ENCODE peak calls at places on chromosome 2, in five cellular contexts. One of them, this sample, is unnamed.

GRCh38 chr2:157880927-157881326 is 4.8 kb upstream of the ACVR1 start:
- DNase-seq in HepG2: no peak
- DNase-seq in GM12878: no peak
- DNase-seq in K562: no peak
- DNase-seq in HCT116: no peak
- DNase-seq in this sample: no peak

GRCh38 chr2:240255165-240255491 is 114.7 kb upstream of the OTOS start:
- DNase-seq in HepG2: no peak
- DNase-seq in HCT116: no peak
- DNase-seq in K562: no peak
- DNase-seq in GM12878: no peak
- DNase-seq in this sample: no peak

GRCh38 chr2:151808258-151809072 is 19.8 kb downstream of the ARL5A start:
- DNase-seq in HepG2: peak
- DNase-seq in HCT116: no peak
- DNase-seq in GM12878: no peak
- DNase-seq in K562: no peak
- DNase-seq in this sample: no peak

GRCh38 chr2:154143105-154143504 is 271.4 kb downstream of the GALNT13 start:
- DNase-seq in GM12878: no peak
- DNase-seq in HepG2: no peak
- DNase-seq in HCT116: no peak
- DNase-seq in K562: no peak
- DNase-seq in this sample: no peak

GRCh38 chr2:14524041-14524802 is 108.3 kb upstream of the LRATD1 start:
- DNase-seq in HepG2: no peak
- DNase-seq in K562: no peak
- DNase-seq in GM12878: no peak
- DNase-seq in HCT116: no peak
- DNase-seq in this sample: no peak

GRCh38 chr2:59463401-59463800 is 1090.1 kb downstream of the BCL11A start:
- DNase-seq in K562: no peak
- DNase-seq in GM12878: no peak
- DNase-seq in HCT116: no peak
- DNase-seq in HepG2: no peak
- DNase-seq in this sample: no peak

GRCh38 chr2:85692039-85692645 is 2.0 kb upstream of the GNLY start:
- DNase-seq in GM12878: no peak
- DNase-seq in HCT116: no peak
- DNase-seq in HepG2: no peak
- DNase-seq in K562: no peak
- DNase-seq in this sample: no peak

GRCh38 chr2:239395524-239395923 is 5.3 kb downstream of the HDAC4 start:
- DNase-seq in K562: no peak
- DNase-seq in HepG2: no peak
- DNase-seq in HCT116: no peak
- DNase-seq in GM12878: no peak
- DNase-seq in this sample: no peak

GRCh38 chr2:175414872-175415487 is 233.5 kb upstream of the ATP5MC3 start:
- DNase-seq in GM12878: no peak
- DNase-seq in K562: peak
- DNase-seq in HCT116: peak
- DNase-seq in HepG2: peak
- DNase-seq in this sample: peak

GRCh38 chr2:175418224-175418843 is 236.8 kb upstream of the ATP5MC3 start:
- DNase-seq in K562: no peak
- DNase-seq in HCT116: no peak
- DNase-seq in GM12878: no peak
- DNase-seq in HepG2: no peak
- DNase-seq in this sample: no peak
- TF ChIP-seq SRF in K562: no peak
- TF ChIP-seq SRF in HCT116: no peak
- TF ChIP-seq SRF in GM12878: no peak
- TF ChIP-seq SRF in HepG2: no peak
- TF ChIP-seq SRF in this sample: no peak

GRCh38 chr2:44163782-44164181 is 4.9 kb upstream of the PPM1B start:
- DNase-seq in K562: no peak
- DNase-seq in HepG2: no peak
- DNase-seq in GM12878: no peak
- DNase-seq in HCT116: no peak
- DNase-seq in this sample: no peak
- TF ChIP-seq SRF in K562: no peak
- TF ChIP-seq SRF in HepG2: no peak
- TF ChIP-seq SRF in GM12878: no peak
- TF ChIP-seq SRF in HCT116: no peak
- TF ChIP-seq SRF in this sample: no peak

DNA sequence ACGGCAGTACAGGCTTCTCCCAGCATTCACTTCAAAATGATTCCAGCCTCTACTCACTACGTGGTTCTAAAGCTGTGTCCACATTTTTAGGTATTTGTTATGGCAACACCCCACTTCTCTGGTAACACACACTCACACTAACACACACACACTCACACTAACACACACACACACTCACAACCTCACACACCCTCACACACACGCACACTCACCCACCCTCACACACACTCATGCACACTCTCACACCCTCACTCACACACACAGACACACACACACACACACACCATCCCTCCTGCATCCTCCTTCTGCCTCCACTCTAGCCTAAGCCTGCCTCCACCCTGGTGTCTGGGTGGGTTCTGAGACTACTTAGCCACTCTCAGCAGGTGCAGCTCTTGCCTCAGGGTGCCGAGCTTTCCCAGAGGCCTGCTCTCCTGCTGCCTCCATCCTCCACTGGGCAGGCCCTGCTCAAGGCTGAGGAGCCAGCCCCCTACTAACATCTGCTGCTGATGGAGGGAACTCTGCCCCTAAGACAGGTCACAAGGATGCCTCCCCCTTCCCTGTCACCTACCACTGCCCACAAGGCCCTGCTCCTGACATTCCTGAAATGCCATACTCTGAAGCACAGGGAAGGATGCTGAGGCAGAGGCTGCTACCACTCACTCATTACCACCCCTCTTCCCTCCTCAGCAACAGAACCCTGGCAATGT is 63.9 kb downstream of the NCAPH start:
- DNase-seq in GM12878: no peak
- DNase-seq in K562: no peak
- DNase-seq in HCT116: no peak
- DNase-seq in HepG2: no peak
- DNase-seq in this sample: no peak
- TF ChIP-seq SRF in GM12878: no peak
- TF ChIP-seq SRF in K562: no peak
- TF ChIP-seq SRF in HCT116: no peak
- TF ChIP-seq SRF in HepG2: no peak
- TF ChIP-seq SRF in this sample: no peak

GRCh38 chr2:236862961-236863728 is 222.5 kb upstream of the COPS8 start:
- DNase-seq in K562: no peak
- DNase-seq in HCT116: no peak
- DNase-seq in HepG2: no peak
- DNase-seq in GM12878: peak
- DNase-seq in this sample: no peak
- TF ChIP-seq SRF in K562: no peak
- TF ChIP-seq SRF in HCT116: no peak
- TF ChIP-seq SRF in HepG2: no peak
- TF ChIP-seq SRF in GM12878: no peak
- TF ChIP-seq SRF in this sample: no peak

GRCh38 chr2:233076749-233077148 is 16.6 kb downstream of the INPP5D start:
- DNase-seq in GM12878: no peak
- DNase-seq in HepG2: no peak
- DNase-seq in HCT116: no peak
- DNase-seq in K562: no peak
- DNase-seq in this sample: no peak

GRCh38 chr2:233075141-233075965 is 15.2 kb downstream of the INPP5D start:
- DNase-seq in HepG2: peak
- DNase-seq in HCT116: no peak
- DNase-seq in GM12878: no peak
- DNase-seq in K562: no peak
- DNase-seq in this sample: no peak

GRCh38 chr2:233075966-233076339 is 15.8 kb downstream of the INPP5D start:
- DNase-seq in HepG2: no peak
- DNase-seq in GM12878: peak
- DNase-seq in HCT116: no peak
- DNase-seq in K562: no peak
- DNase-seq in this sample: no peak

GRCh38 chr2:233072838-233073237 is 12.7 kb downstream of the INPP5D start:
- DNase-seq in HepG2: no peak
- DNase-seq in HCT116: no peak
- DNase-seq in GM12878: no peak
- DNase-seq in K562: peak
- DNase-seq in this sample: no peak

DNA sequence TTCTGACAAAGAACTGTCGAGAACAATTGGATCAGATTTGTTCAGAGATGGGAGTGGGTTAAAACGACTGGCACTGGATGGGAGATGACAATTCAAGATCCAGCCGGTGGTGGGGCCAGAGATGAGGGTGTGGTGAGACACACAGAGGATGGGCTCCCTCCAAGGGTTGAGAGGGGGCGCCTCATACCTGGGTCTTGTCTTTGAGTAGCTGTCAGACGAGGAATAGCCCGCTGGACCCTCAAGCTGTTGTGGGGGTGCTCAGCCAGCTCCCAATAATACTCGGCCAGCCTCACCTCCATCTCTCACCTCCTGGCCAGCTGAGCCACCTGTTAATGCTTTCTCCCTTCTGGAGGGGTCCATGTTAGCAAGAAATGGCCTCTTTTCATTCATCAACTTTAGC is 14.0 kb downstream of the INPP5D start:
- DNase-seq in HepG2: no peak
- DNase-seq in HCT116: no peak
- DNase-seq in GM12878: no peak
- DNase-seq in K562: no peak
- DNase-seq in this sample: no peak
- TF ChIP-seq SRF in HepG2: no peak
- TF ChIP-seq SRF in HCT116: no peak
- TF ChIP-seq SRF in GM12878: no peak
- TF ChIP-seq SRF in K562: no peak
- TF ChIP-seq SRF in this sample: no peak

DNA sequence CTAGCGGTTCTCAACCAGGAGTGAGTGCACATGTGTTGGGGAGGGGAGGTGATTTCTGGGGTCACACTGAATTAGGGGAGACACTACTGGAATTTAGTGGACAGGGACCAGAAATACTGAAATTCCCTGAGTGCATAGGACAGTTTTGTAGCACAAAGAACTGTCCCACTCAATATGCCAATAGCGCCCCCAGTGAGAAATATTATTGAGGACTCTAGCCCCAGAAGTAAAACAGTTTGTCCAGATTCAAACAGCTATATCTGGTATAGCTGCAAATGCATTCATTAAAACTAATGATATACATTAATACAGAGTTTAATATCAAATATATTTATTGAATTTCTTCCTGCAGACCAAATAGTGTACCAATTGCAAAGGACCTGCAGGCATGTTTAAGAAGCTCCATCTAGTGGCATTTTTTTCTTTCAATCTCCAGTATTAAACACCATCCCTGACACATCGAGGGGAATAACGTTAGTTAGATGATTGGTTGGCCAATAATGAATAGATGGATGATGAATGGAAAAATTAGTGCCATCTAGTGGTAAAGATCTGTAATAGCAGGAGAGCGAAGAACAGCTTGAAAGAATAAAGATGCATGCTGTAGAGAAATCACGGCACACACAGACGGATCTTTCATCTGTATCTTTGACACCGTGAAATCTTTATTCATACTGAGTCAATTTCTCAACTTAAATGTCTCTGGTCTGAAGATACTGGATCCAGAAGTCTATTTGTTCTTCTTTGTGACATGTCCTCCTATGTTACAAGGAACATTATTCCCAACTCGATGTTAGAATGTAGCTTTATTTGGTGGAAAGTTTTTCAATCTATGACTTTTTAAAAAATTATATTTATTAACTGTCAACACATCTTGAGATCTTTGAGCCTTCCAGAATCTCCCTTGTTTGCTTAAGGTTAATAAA is 62.5 kb downstream of the DHRS9 start:
- DNase-seq in HCT116: peak
- DNase-seq in GM12878: peak
- DNase-seq in HepG2: peak
- DNase-seq in K562: peak
- DNase-seq in this sample: no peak
- TF ChIP-seq SRF in HCT116: peak
- TF ChIP-seq SRF in GM12878: no peak
- TF ChIP-seq SRF in HepG2: no peak
- TF ChIP-seq SRF in K562: no peak
- TF ChIP-seq SRF in this sample: no peak

GRCh38 chr2:64114912-64115277 is 29.3 kb downstream of the PELI1 start:
- DNase-seq in HepG2: no peak
- DNase-seq in GM12878: no peak
- DNase-seq in K562: no peak
- DNase-seq in HCT116: no peak
- DNase-seq in this sample: no peak
- TF ChIP-seq SRF in HepG2: no peak
- TF ChIP-seq SRF in GM12878: no peak
- TF ChIP-seq SRF in K562: no peak
- TF ChIP-seq SRF in HCT116: no peak
- TF ChIP-seq SRF in this sample: no peak